ENCODE peak calls at places on chromosomes 7 and 10, in seven cellular contexts. M is HCT116, Y is fibroblast of lung, D is mammary epithelial cell, W is MM.1S, J is PC-3, L is neural progenitor cell. A is an unnamed sample.

GRCh38 chr7:93231264-93231663 is 902 bp upstream of the VPS50 start:
- DNase-seq in M (no peak), Y (no peak), D (peak; percentile 74), W (peak; percentile 7), J (peak; percentile 36), L (no peak), A (no peak)

GRCh38 chr7:100119701-100120517 is 475 bp downstream of the CNPY4 start:
- DNase-seq in M (no peak), Y (peak; percentile 65), D (no peak), W (peak; percentile 46), J (peak; percentile 57), L (peak; percentile 86), A (no peak)

GRCh38 chr7:101166909-101167644 is 1.7 kb upstream of the VGF start:
- DNase-seq in M (no peak), Y (no peak), D (no peak), W (no peak), J (no peak), L (peak; percentile 79), A (no peak)

GRCh38 chr10:108244443-108245228 is 1080.1 kb upstream of the SORCS1 start:
- DNase-seq in M (no peak), Y (no peak), D (peak; percentile 79), W (no peak), J (no peak), L (no peak), A (no peak)

GRCh38 chr7:7157887-7158271 is 24.5 kb upstream of the C1GALT1 start:
- DNase-seq in M (no peak), Y (peak; percentile 70), D (peak; percentile 59), W (no peak), J (peak; percentile 22), L (no peak), A (no peak)

GRCh38 chr10:23155166-23155565 is 36.9 kb upstream of the PTF1A start:
- DNase-seq in M (no peak), Y (no peak), D (no peak), W (no peak), J (no peak), L (no peak), A (no peak)

GRCh38 chr7:43824963-43825362 is 44.4 kb downstream of the MRPS24 start:
- DNase-seq in M (no peak), Y (peak; percentile 3), D (no peak), W (no peak), J (no peak), L (no peak), A (no peak)

GRCh38 chr10:71088054-71088453 is 124.3 kb upstream of the UNC5B start:
- DNase-seq in M (no peak), Y (no peak), D (no peak), W (no peak), J (no peak), L (no peak), A (no peak)

GRCh38 chr7:16484453-16485158 is 19.1 kb upstream of the SOSTDC1 start:
- DNase-seq in M (peak; percentile 95), Y (peak; percentile 43), D (peak; percentile 97), W (no peak), J (peak; percentile 94), L (peak; percentile 31), A (peak; percentile 40)

GRCh38 chr10:128526793-128527375 is 400.7 kb upstream of the MKI67 start:
- DNase-seq in M (no peak), Y (no peak), D (no peak), W (no peak), J (no peak), L (no peak), A (no peak)

GRCh38 chr7:31776616-31777015 is 89.6 kb downstream of the PPP1R17 start:
- DNase-seq in M (no peak), Y (peak; percentile 28), D (peak; percentile 60), W (no peak), J (peak; percentile 89), L (peak; percentile 14), A (peak; percentile 36)

GRCh38 chr10:74437822-74438221 is 286.8 kb downstream of the ADK start:
- DNase-seq in M (peak; percentile 8), Y (peak; percentile 40), D (peak; percentile 24), W (no peak), J (peak; percentile 77), L (no peak), A (no peak)

GRCh38 chr10:8513155-8514147 is 459.0 kb downstream of the GATA3 start:
- DNase-seq in M (no peak), Y (no peak), D (no peak), W (no peak), J (no peak), L (no peak), A (no peak)

GRCh38 chr7:74606101-74606908 is 51.2 kb upstream of the GTF2I start:
- DNase-seq in M (no peak), Y (no peak), D (no peak), W (peak; percentile 33), J (peak; percentile 60), L (peak; percentile 49), A (no peak)

GRCh38 chr10:84294766-84295447 is 33.5 kb upstream of the CCSER2 start:
- DNase-seq in M (no peak), Y (no peak), D (no peak), W (peak; percentile 46), J (no peak), L (no peak), A (no peak)

GRCh38 chr7:51220226-51220625 is 96.4 kb downstream of the COBL start:
- DNase-seq in M (no peak), Y (no peak), D (no peak), W (no peak), J (no peak), L (no peak), A (no peak)

GRCh38 chr7:93883917-93884345 is 6.6 kb downstream of the TFPI2 start:
- DNase-seq in M (no peak), Y (no peak), D (no peak), W (no peak), J (no peak), L (no peak), A (no peak)

GRCh38 chr7:24975647-24976260 is 4.2 kb downstream of the OSBPL3 start:
- DNase-seq in M (no peak), Y (peak; percentile 36), D (no peak), W (no peak), J (no peak), L (no peak), A (no peak)

GRCh38 chr7:131649003-131649541 is 92.6 kb upstream of the PODXL start:
- DNase-seq in M (no peak), Y (no peak), D (no peak), W (no peak), J (no peak), L (peak; percentile 54), A (no peak)

GRCh38 chr10:69959911-69960310 is 92.7 kb upstream of the MACROH2A2 start:
- DNase-seq in M (no peak), Y (no peak), D (no peak), W (no peak), J (no peak), L (no peak), A (no peak)

GRCh38 chr7:133646493-133647154 is 393.7 kb downstream of the EXOC4 start:
- DNase-seq in M (no peak), Y (no peak), D (no peak), W (no peak), J (no peak), L (no peak), A (no peak)

GRCh38 chr7:116776610-116777289 is 85.6 kb upstream of the CAPZA2 start:
- DNase-seq in M (peak; percentile 97), Y (peak; percentile 72), D (peak; percentile 96), W (no peak), J (peak; percentile 91), L (no peak), A (peak; percentile 53)

DNA sequence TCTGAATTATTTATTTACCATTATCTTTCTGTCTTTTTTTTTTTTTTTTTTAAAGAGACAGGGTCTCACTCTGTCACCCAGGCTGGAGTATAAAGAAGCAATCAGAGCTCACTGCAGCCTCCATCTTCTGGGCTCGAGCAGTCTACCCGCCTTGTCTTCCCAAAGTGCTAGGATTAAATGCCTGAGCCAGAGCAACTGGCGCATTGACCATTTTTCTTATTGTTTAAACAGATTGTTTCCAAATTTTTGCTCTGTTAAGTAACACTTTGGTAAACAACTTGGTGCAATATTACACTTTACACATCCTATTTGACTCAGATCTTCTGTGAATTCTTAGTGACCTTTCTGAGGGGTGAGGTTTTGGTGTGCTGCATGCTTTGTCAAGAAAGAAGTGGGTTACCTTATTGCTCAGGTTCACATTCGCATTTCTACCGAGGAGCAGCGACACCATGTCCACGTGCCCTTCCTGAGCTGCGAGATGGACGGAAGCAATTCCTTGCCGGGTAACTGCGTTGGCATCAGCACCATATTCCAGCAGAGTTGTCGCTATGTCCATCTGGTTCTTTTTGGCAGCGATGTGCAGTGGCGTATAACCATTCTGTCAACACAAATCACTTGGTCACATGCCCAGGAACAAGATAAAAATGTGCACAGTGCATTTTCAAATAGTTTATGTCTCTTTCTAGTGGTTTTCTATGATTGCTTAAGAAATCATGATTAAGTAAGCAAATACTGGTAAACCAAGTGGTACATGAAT is 203.2 kb downstream of the ANK3 start:
- DNase-seq in M (no peak), Y (peak; percentile 86), D (no peak), W (no peak), J (peak; percentile 98), L (no peak), A (no peak)
- H2AFZ ChIP-seq in M (no peak overlapping the region), Y (peak overlapping the region; percentile 68), D (no peak overlapping the region), W (no peak overlapping the region), J (peak overlapping the region; percentile 63), L (no peak overlapping the region), A (no peak overlapping the region)

GRCh38 chr7:1505731-1506550 is 1.8 kb upstream of the INTS1 start:
- DNase-seq in M (no peak), Y (no peak), D (no peak), W (no peak), J (peak; percentile 11), L (no peak), A (no peak)
- H3K9ac ChIP-seq in M (peak overlapping the region; percentile 61), Y (no peak overlapping the region), D (no peak overlapping the region), W (no peak overlapping the region), J (no peak overlapping the region), L (no peak overlapping the region), A (no peak overlapping the region)

DNA sequence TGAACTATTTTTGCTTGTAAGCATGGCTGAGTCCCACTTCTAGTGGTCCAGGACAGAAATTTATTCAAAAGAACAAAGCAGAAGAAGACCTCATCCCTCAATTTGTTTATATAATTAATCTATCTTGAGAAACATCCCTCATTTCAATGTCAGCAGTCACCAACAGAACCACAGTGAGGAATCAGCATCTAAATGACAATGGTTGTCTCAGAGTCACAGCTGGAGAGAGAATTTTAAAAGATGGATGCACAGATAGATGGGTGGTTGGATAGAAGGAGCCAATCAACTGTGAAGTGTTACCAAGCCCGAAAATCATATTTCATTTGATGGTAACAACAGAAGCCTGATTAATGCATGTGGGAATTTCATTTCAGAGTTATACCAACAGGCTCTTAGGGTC is 55.0 kb downstream of the ICA1 start:
- DNase-seq in M (no peak), Y (no peak), D (no peak), W (no peak), J (no peak), L (no peak), A (no peak)
- H3K4me2 ChIP-seq in M (no peak overlapping the region), Y (no peak overlapping the region), D (no peak overlapping the region), W (no peak overlapping the region), J (no peak overlapping the region), L (no peak overlapping the region), A (no peak overlapping the region)

GRCh38 chr10:133528845-133529575 is 1.8 kb downstream of the CYP2E1 start:
- DNase-seq in M (no peak), Y (no peak), D (no peak), W (no peak), J (peak; percentile 40), L (no peak), A (no peak)
- H2AFZ ChIP-seq in M (no peak overlapping the region), Y (no peak overlapping the region), D (peak overlapping the region; percentile 58), W (no peak overlapping the region), J (peak overlapping the region; percentile 91), L (no peak overlapping the region), A (no peak overlapping the region)